ENCODE peak calls at places on chromosomes 1 and 21, in nine cellular contexts. X, N, E, Y, O, S, U, J and A are unnamed samples.

GRCh38 chr1:157157481-157158190 is 19.4 kb upstream of the ETV3 start:
- DNase-seq in N (no peak), X (no peak), U (no peak), E (no peak), Y (no peak), O (no peak), J (no peak), S (no peak), A (no peak)

GRCh38 chr1:31588751-31589515 is 12.6 kb downstream of the TINAGL1 start:
- DNase-seq in Y (peak), S (no peak), E (no peak), N (peak), U (no peak), J (no peak), O (no peak), X (peak), A (peak)

GRCh38 chr1:194809665-194810064 is 1623.3 kb upstream of the B3GALT2 start:
- DNase-seq in U (no peak), Y (no peak), N (no peak), O (peak), E (no peak), X (no peak), J (no peak), S (no peak), A (no peak)

GRCh38 chr1:94578856-94579255 is 37.3 kb upstream of the F3 start:
- DNase-seq in N (no peak), J (peak), E (no peak), U (no peak), S (no peak), O (no peak), X (no peak), Y (no peak), A (no peak)

GRCh38 chr1:169595764-169596711 is 9.8 kb upstream of the F5 start:
- DNase-seq in N (peak), O (no peak), U (no peak), X (peak), J (peak), Y (no peak), S (no peak), E (no peak), A (no peak)

GRCh38 chr1:155127672-155128468 is at the start of gene EFNA1:
- DNase-seq in U (peak), E (no peak), X (peak), O (peak), S (peak), N (peak), Y (peak), J (no peak), A (peak)

GRCh38 chr1:168709896-168710305 is 19.1 kb downstream of the DPT start:
- DNase-seq in N (no peak), S (no peak), Y (no peak), U (no peak), J (peak), O (no peak), X (peak), E (no peak), A (no peak)

GRCh38 chr1:58041621-58042020 is 504.9 kb downstream of the OMA1 start:
- DNase-seq in X (no peak), O (no peak), U (no peak), N (peak), Y (no peak), S (no peak), J (no peak), E (no peak), A (no peak)

GRCh38 chr21:16195476-16195875 is 465.7 kb downstream of the USP25 start:
- DNase-seq in O (no peak), N (no peak), J (peak), U (no peak), X (no peak), Y (no peak), E (no peak), S (no peak), A (no peak)

GRCh38 chr1:36137776-36138175 is 11.5 kb downstream of the TRAPPC3 start:
- DNase-seq in S (peak), U (no peak), X (no peak), E (peak), J (no peak), N (no peak), O (peak), Y (no peak), A (no peak)

GRCh38 chr1:44030606-44031050 is 634 bp downstream of the SLC6A9 start:
- DNase-seq in J (no peak), E (no peak), U (no peak), O (peak), Y (peak), X (peak), S (peak), N (peak), A (peak)

GRCh38 chr1:43931711-43932660 is 1.6 kb upstream of the ARTN start:
- DNase-seq in S (no peak), Y (no peak), E (no peak), J (no peak), X (peak), U (no peak), N (no peak), O (no peak), A (no peak)

GRCh38 chr1:209936125-209936524 is 1.9 kb upstream of the SYT14 start:
- DNase-seq in Y (no peak), X (no peak), O (no peak), N (no peak), U (no peak), S (no peak), E (no peak), J (no peak), A (no peak)

GRCh38 chr1:80540605-80541004 is 1260.1 kb upstream of the ADGRL2 start:
- DNase-seq in U (no peak), X (no peak), N (no peak), E (no peak), Y (no peak), S (no peak), O (no peak), J (no peak), A (no peak)

GRCh38 chr1:156511656-156512055 is 11.1 kb upstream of the MEF2D start:
- DNase-seq in O (no peak), U (no peak), E (no peak), S (no peak), N (no peak), Y (no peak), X (no peak), J (peak), A (no peak)

GRCh38 chr1:224080082-224080774 is 33.7 kb upstream of the FBXO28 start:
- DNase-seq in U (no peak), X (peak), O (no peak), S (no peak), Y (no peak), E (no peak), J (peak), N (no peak), A (no peak)

GRCh38 chr1:87958711-87959110 is 630.0 kb downstream of the LMO4 start:
- DNase-seq in Y (no peak), X (no peak), S (peak), O (no peak), J (no peak), E (no peak), U (no peak), N (no peak), A (no peak)

GRCh38 chr1:93552751-93553455 is 105.0 kb downstream of the FNBP1L start:
- DNase-seq in U (no peak), S (peak), Y (no peak), X (no peak), O (no peak), J (peak), N (peak), E (no peak), A (no peak)

GRCh38 chr1:201753492-201753891 is 75.5 kb upstream of the IPO9 start:
- DNase-seq in N (no peak), O (no peak), S (no peak), J (no peak), Y (no peak), E (no peak), X (no peak), U (no peak), A (no peak)

GRCh38 chr1:6113116-6113515 is 67.0 kb downstream of the CHD5 start:
- DNase-seq in U (no peak), J (no peak), S (no peak), N (no peak), E (no peak), O (no peak), X (no peak), Y (no peak), A (no peak)

GRCh38 chr1:218983848-218984247 is 189.8 kb upstream of the LYPLAL1 start:
- DNase-seq in S (peak), N (peak), J (no peak), X (no peak), E (no peak), O (no peak), Y (no peak), U (no peak), A (no peak)

GRCh38 chr1:210654176-210654786 is 325.6 kb downstream of the HHAT start:
- DNase-seq in U (no peak), J (peak), S (no peak), X (no peak), O (no peak), N (no peak), Y (no peak), E (no peak), A (no peak)

GRCh38 chr1:165666152-165666551 is 32.2 kb downstream of the ALDH9A1 start:
- DNase-seq in S (no peak), E (no peak), U (no peak), Y (no peak), J (peak), X (no peak), O (no peak), N (no peak), A (no peak)

GRCh38 chr1:27622828-27623227 is 12.2 kb downstream of the FGR start:
- DNase-seq in Y (no peak), U (no peak), O (no peak), E (no peak), N (peak), J (no peak), X (no peak), S (no peak), A (no peak)

GRCh38 chr1:19033926-19034680 is 77.6 kb upstream of the IFFO2 start:
- DNase-seq in X (peak), S (no peak), E (no peak), J (peak), Y (no peak), U (peak), N (no peak), O (no peak), A (no peak)

GRCh38 chr1:6180578-6181311 is 624 bp upstream of the CHD5 start:
- DNase-seq in Y (peak), S (peak), U (no peak), N (peak), X (no peak), J (no peak), O (no peak), E (no peak), A (peak)

GRCh38 chr1:55375617-55376258 is 160.6 kb upstream of the USP24 start:
- DNase-seq in O (peak), U (no peak), E (no peak), Y (peak), N (peak), J (peak), S (peak), X (peak), A (peak)

GRCh38 chr1:39653546-39654031 is 14.1 kb upstream of the HEYL start:
- DNase-seq in J (peak), S (peak), X (peak), U (peak), E (peak), N (peak), O (peak), Y (peak), A (peak)

GRCh38 chr1:210441028-210441427 is 112.3 kb downstream of the HHAT start:
- DNase-seq in J (no peak), N (no peak), S (no peak), U (no peak), Y (no peak), O (no peak), E (no peak), X (no peak), A (no peak)

GRCh38 chr1:38815903-38816627 is 43.5 kb downstream of the RRAGC start:
- DNase-seq in X (no peak), J (no peak), S (peak), Y (no peak), O (peak), N (peak), U (no peak), E (no peak), A (no peak)

GRCh38 chr1:111145963-111146768 is 6.1 kb downstream of the CEPT1 start:
- DNase-seq in S (no peak), U (no peak), E (no peak), J (no peak), N (no peak), Y (no peak), X (no peak), O (no peak), A (no peak)

GRCh38 chr1:29237906-29238600 is 1.7 kb downstream of the PTPRU start:
- DNase-seq in X (peak), E (no peak), Y (peak), S (no peak), J (no peak), U (peak), N (peak), O (no peak), A (peak)

GRCh38 chr21:38057626-38058025 is 141.4 kb upstream of the KCNJ6 start:
- DNase-seq in E (no peak), S (no peak), O (no peak), J (no peak), U (no peak), N (no peak), Y (no peak), X (no peak), A (no peak)

GRCh38 chr1:50605186-50605875 is 182.1 kb upstream of the DMRTA2 start:
- DNase-seq in N (peak), X (peak), U (no peak), E (no peak), Y (peak), O (peak), J (peak), S (peak), A (no peak)

GRCh38 chr1:160047116-160047991 is 15.6 kb upstream of the PIGM start:
- DNase-seq in O (no peak), E (no peak), U (no peak), X (no peak), N (no peak), J (no peak), S (no peak), Y (no peak), A (no peak)